ENCODE peak calls at places on chromosomes 11 and 22, in five cellular contexts. V, J, I, U and D are unnamed samples.

GRCh38 chr11:75101424-75102128 is 4.9 kb upstream of the OR2AT4 start:
- ATAC-seq in V (no peak), J (no peak), I (no peak), U (no peak), D (no peak)

GRCh38 chr11:13868710-13869403 is 93.7 kb upstream of the SPON1 start:
- ATAC-seq in V (no peak), J (no peak), I (no peak), U (no peak), D (no peak)

GRCh38 chr11:99634581-99634980 is 613.8 kb downstream of the CNTN5 start:
- ATAC-seq in V (no peak), J (no peak), I (no peak), U (no peak), D (no peak)

GRCh38 chr11:94641167-94641761 is 74.1 kb downstream of the PIWIL4 start:
- ATAC-seq in V (peak), J (no peak), I (no peak), U (no peak), D (no peak)

GRCh38 chr11:76783901-76784813 is 1.0 kb downstream of the TSKU start:
- ATAC-seq in V (peak), J (peak), I (peak), U (peak), D (peak)

GRCh38 chr11:92941676-92942571 is 27.5 kb upstream of the MTNR1B start:
- ATAC-seq in V (no peak), J (peak), I (peak), U (peak), D (no peak)

GRCh38 chr22:40209945-40210485 is 32.3 kb downstream of the TNRC6B start:
- ATAC-seq in V (no peak), J (no peak), I (peak), U (no peak), D (no peak)

GRCh38 chr11:2930705-2931415 is 1.6 kb upstream of the PHLDA2 start:
- ATAC-seq in V (peak), J (peak), I (peak), U (peak), D (peak)

GRCh38 chr11:14384338-14384737 is 25.4 kb upstream of the RRAS2 start:
- ATAC-seq in V (no peak), J (no peak), I (no peak), U (no peak), D (peak)

GRCh38 chr11:10351435-10351767 is 46.5 kb downstream of the ADM start:
- ATAC-seq in V (no peak), J (peak), I (no peak), U (peak), D (no peak)

GRCh38 chr11:30503156-30503555 is 83.0 kb downstream of the MPPED2 start:
- ATAC-seq in V (peak), J (no peak), I (no peak), U (no peak), D (no peak)

GRCh38 chr11:104435498-104435897 is 271.6 kb upstream of the PDGFD start:
- ATAC-seq in V (no peak), J (no peak), I (no peak), U (no peak), D (no peak)

GRCh38 chr11:16169946-16170345 is 186.4 kb downstream of the SOX6 start:
- ATAC-seq in V (no peak), J (no peak), I (peak), U (no peak), D (no peak)

GRCh38 chr11:95327273-95327948 is 96.4 kb upstream of the SESN3 start:
- ATAC-seq in V (no peak), J (peak), I (no peak), U (no peak), D (no peak)

GRCh38 chr11:57638811-57639320 is 10.8 kb downstream of the YPEL4 start:
- ATAC-seq in V (no peak), J (no peak), I (peak), U (no peak), D (no peak)

GRCh38 chr22:50056214-50056972 is 1.7 kb downstream of the TTLL8 start:
- ATAC-seq in V (no peak), J (no peak), I (no peak), U (no peak), D (no peak)

GRCh38 chr11:122170815-122171475 is 54.9 kb upstream of the BLID start:
- ATAC-seq in V (no peak), J (peak), I (no peak), U (peak), D (no peak)

GRCh38 chr11:10459029-10459970 is 4.2 kb downstream of the AMPD3 start:
- ATAC-seq in V (peak), J (peak), I (no peak), U (no peak), D (no peak)

GRCh38 chr22:17064498-17065100 is 20.2 kb upstream of the IL17RA start:
- ATAC-seq in V (peak), J (no peak), I (no peak), U (no peak), D (no peak)

GRCh38 chr11:128207861-128208321 is 379.5 kb downstream of the ETS1 start:
- ATAC-seq in V (peak), J (peak), I (no peak), U (peak), D (peak)

GRCh38 chr11:18624161-18624560 is 10.0 kb downstream of the SPTY2D1 start:
- ATAC-seq in V (no peak), J (no peak), I (no peak), U (no peak), D (no peak)

GRCh38 chr22:47631571-47632102 is 869.2 kb downstream of the TBC1D22A start:
- ATAC-seq in V (no peak), J (no peak), I (no peak), U (peak), D (no peak)

GRCh38 chr11:128324051-128324481 is 263.3 kb downstream of the ETS1 start:
- ATAC-seq in V (no peak), J (no peak), I (no peak), U (no peak), D (no peak)

DNA sequence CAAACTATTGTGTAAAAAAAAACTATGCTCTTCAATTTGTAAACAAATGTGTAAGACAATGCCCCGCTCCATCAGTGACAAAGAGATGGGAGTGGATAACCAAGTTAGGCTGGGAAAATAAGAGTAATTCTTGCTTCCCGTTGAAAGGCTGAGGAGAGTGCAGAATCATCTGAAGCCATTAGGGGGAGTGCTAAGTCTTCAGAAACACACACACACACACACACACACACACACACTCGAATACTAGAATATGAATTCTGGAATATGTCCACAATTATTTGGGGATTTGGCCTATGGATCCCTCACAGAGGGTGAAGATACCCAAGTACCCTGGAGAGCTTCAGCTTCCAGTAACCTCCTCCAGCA is 27.8 kb upstream of the ROBO3 start:
- ATAC-seq in V (peak), J (peak), I (peak), U (peak), D (peak)
- TF ChIP-seq CTCF in V (no peak), J (no peak), I (peak), U (peak), D (no peak)

DNA sequence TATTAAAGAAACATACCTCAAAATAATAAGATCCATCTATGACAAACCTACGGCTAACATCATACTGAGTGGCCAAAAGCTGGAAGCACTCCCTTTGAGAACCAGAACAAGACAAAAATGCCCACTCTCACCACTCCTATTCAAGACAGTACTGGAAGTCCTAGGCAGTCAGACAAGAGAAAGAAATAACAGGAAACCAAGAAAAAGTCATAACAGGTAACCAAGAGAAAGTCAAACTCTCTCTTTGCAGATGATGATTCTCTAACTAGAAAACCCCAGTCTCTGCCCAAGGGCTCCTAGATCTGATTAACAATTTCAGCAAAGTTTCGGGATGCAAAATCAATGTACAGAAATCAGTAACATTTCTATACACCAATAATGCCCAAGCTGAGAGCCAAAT is 35.6 kb downstream of the TMEM123 start:
- ATAC-seq in V (no peak), J (no peak), I (no peak), U (no peak), D (no peak)
- H3K27ac ChIP-seq in V (no peak), J (no peak), I (no peak), U (no peak), D (no peak)

GRCh38 chr11:70473873-70474690 is 75.8 kb downstream of the CTTN start:
- ATAC-seq in V (no peak), J (no peak), I (no peak), U (no peak), D (no peak)

GRCh38 chr11:70471254-70471653 is 72.9 kb downstream of the CTTN start:
- ATAC-seq in V (no peak), J (no peak), I (peak), U (no peak), D (no peak)

GRCh38 chr11:70473186-70473872 is 75.0 kb downstream of the CTTN start:
- ATAC-seq in V (no peak), J (no peak), I (no peak), U (no peak), D (no peak)

GRCh38 chr11:70470127-70470526 is 71.8 kb downstream of the CTTN start:
- ATAC-seq in V (peak), J (peak), I (no peak), U (no peak), D (no peak)

GRCh38 chr11:70472240-70472639 is 73.9 kb downstream of the CTTN start:
- ATAC-seq in V (no peak), J (no peak), I (no peak), U (no peak), D (no peak)
- TF ChIP-seq CTCF in V (no peak), J (no peak), I (no peak), U (no peak), D (no peak)

DNA sequence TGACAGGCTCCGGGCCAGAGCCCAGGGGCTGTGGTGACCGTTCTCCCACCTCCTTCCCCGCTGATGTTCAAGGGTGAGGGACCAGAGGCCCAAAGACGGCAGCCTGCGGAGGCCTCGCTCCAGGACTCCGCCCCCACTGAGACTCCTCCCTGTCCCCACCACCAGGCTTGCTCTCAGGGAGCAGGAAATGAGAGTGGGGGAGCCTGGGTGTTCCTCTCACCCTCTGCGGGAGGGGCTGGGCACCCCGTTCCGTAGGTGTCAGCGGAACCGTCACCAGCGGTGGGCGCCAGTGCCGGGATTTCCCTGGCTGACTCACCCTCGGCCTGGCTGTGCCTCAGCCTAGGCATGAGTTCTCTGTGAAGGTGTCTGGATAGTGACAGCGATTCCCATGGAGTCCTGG is 15.7 kb downstream of the DAGLA start:
- ATAC-seq in V (peak), J (peak), I (peak), U (peak), D (peak)
- H3K27ac ChIP-seq in V (peak), J (peak), I (no peak), U (peak), D (peak)

DNA sequence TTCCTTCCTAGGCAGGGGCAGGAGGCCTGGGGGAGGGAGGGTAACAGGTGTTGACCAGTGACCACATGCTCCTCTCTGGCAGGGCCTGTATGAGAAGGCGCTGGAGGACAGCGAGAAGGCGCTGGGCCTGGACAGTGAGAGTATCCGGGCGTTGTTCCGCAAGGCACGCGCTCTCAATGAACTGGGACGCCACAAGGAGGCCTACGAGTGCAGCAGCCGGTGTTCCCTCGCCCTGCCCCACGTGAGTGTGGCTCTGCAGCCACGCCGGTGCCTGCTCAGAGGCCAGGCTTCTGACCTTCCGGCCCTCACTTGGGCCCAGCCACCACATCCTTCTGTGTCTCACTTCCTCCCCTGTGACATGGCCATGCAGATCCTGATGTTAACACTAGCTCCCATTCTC is 25.8 kb downstream of the ZC3H7B start:
- ATAC-seq in V (peak), J (no peak), I (no peak), U (peak), D (no peak)
- TF ChIP-seq CTCF in V (no peak), J (no peak), I (no peak), U (no peak), D (no peak)

DNA sequence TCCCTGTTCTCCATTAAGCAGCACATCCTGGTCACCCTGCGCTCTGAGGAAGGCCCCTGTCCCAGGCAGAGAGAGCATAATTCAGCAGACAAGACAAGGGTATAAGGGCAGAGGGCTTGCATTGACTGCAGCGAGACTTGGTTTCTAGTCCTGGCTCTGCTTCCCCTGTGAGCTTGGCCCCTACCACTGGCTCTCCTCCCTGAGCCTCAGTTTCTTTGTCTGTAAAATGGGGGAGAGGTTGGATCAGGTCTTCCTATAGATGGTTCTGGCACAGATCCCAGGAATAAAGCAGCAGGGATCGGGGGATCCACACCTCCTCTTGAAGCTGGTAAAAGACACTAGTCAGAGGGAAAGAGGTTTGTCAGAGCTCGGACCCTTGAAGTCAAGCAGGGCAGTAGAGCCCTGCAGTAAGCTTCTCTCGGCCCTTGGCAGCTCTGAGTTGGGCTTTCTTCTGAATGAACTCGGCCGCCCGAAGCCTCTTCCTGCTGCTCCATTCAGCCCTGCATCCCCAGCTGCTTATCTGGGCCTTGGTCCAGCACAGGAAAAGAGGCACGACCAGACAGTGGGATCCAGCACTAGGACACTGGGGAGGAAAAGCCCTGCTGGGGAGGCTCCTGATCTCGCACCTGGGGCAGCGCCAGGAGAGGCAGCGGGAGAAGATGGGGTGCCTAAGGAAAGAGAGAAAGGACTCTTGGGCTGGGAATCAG is 2.1 kb downstream of the CREB3L1 start:
- ATAC-seq in V (peak), J (no peak), I (no peak), U (no peak), D (peak)
- H3K27ac ChIP-seq in V (no peak), J (no peak), I (peak), U (peak), D (peak)

GRCh38 chr22:31944700-31945477 is 554 bp downstream of the YWHAH start:
- ATAC-seq in V (peak), J (peak), I (peak), U (peak), D (peak)
- TF ChIP-seq CTCF in V (no peak), J (no peak), I (no peak), U (no peak), D (no peak)